ENCODE peak calls at places on chromosomes 12 and 14, in seven cellular contexts. I is amniotic stem cell; X is mucosa of descending colon; B is thoracic aorta; A is cardiac fibroblast; M is stimulated activated CD8-positive, alpha-beta memory T cell treated with anti-CD3 and anti-CD28 coated beads, Interleukin-4, amount 100 ng/mL, for 48 hours; D is SK-MEL-5. T is an unnamed sample.

GRCh38 chr14:94612580-94613554 is 676 bp downstream of the SERPINA3 start:
- DNase-seq in I (no peak), X (no peak), B (no peak), A (no peak), M (no peak), D (no peak), T (no peak)

GRCh38 chr14:101118746-101119610 is 215.5 kb upstream of the RTL1 start:
- DNase-seq in I (no peak), X (no peak), B (no peak), A (no peak), M (peak), D (no peak), T (no peak)

GRCh38 chr14:33567736-33568124 is 383.1 kb downstream of the EGLN3 start:
- DNase-seq in I (no peak), X (no peak), B (no peak), A (peak), M (no peak), D (no peak), T (no peak)

GRCh38 chr14:67285876-67286452 is 44.7 kb downstream of the PALS1 start:
- DNase-seq in I (peak), X (no peak), B (no peak), A (peak), M (no peak), D (peak), T (peak)

GRCh38 chr12:110743571-110744093 is 941 bp upstream of the PPP1CC start:
- DNase-seq in I (no peak), X (peak), B (no peak), A (peak), M (peak), D (peak), T (no peak)

GRCh38 chr12:85157023-85157626 is 121.0 kb downstream of the LRRIQ1 start:
- DNase-seq in I (no peak), X (no peak), B (no peak), A (no peak), M (no peak), D (peak), T (no peak)

GRCh38 chr12:89721291-89721987 is 12.8 kb upstream of the ATP2B1 start:
- DNase-seq in I (no peak), X (no peak), B (no peak), A (no peak), M (no peak), D (no peak), T (peak)

GRCh38 chr14:54444701-54445100 is 3.5 kb upstream of the CNIH1 start:
- DNase-seq in I (no peak), X (no peak), B (no peak), A (no peak), M (no peak), D (no peak), T (no peak)

GRCh38 chr12:76799362-76799761 is 35.4 kb downstream of the ZDHHC17 start:
- DNase-seq in I (no peak), X (no peak), B (no peak), A (no peak), M (no peak), D (no peak), T (no peak)

GRCh38 chr12:51323317-51323960 is 535 bp downstream of the BIN2 start:
- DNase-seq in I (no peak), X (no peak), B (no peak), A (no peak), M (peak), D (no peak), T (peak)

GRCh38 chr12:62660763-62661162 is 194.1 kb downstream of the MON2 start:
- DNase-seq in I (no peak), X (no peak), B (no peak), A (peak), M (no peak), D (peak), T (no peak)

GRCh38 chr12:93530358-93530757 is 42.1 kb upstream of the SOCS2 start:
- DNase-seq in I (no peak), X (no peak), B (no peak), A (peak), M (no peak), D (no peak), T (no peak)

GRCh38 chr12:101823891-101824290 is 6.9 kb downstream of the GNPTAB start:
- DNase-seq in I (no peak), X (no peak), B (no peak), A (no peak), M (peak), D (peak), T (peak)

GRCh38 chr12:5328669-5329068 is 103.2 kb upstream of the NTF3 start:
- DNase-seq in I (no peak), X (no peak), B (no peak), A (no peak), M (no peak), D (no peak), T (no peak)

GRCh38 chr12:19421503-19422282 is 17.6 kb upstream of the AEBP2 start:
- DNase-seq in I (no peak), X (no peak), B (no peak), A (no peak), M (no peak), D (no peak), T (no peak)

GRCh38 chr12:46647034-46647433 is 178.8 kb downstream of the SLC38A4 start:
- DNase-seq in I (no peak), X (no peak), B (no peak), A (no peak), M (no peak), D (no peak), T (no peak)

GRCh38 chr12:87464565-87464964 is 564.6 kb downstream of the C12orf50 start:
- DNase-seq in I (no peak), X (no peak), B (no peak), A (no peak), M (no peak), D (no peak), T (no peak)

GRCh38 chr12:85076688-85077430 is 40.7 kb downstream of the LRRIQ1 start:
- DNase-seq in I (peak), X (no peak), B (no peak), A (peak), M (no peak), D (peak), T (peak)

GRCh38 chr12:117321572-117321971 is 39.9 kb downstream of the NOS1 start:
- DNase-seq in I (no peak), X (no peak), B (no peak), A (no peak), M (no peak), D (no peak), T (no peak)

GRCh38 chr12:66804555-66804954 is 125.7 kb upstream of the GRIP1 start:
- DNase-seq in I (no peak), X (no peak), B (no peak), A (no peak), M (no peak), D (no peak), T (no peak)

GRCh38 chr14:104422301-104423223 is 157.0 kb upstream of the C14orf180 start:
- DNase-seq in I (no peak), X (no peak), B (no peak), A (no peak), M (no peak), D (no peak), T (no peak)

GRCh38 chr12:108063192-108063591 is 65.9 kb upstream of the WSCD2 start:
- DNase-seq in I (no peak), X (no peak), B (no peak), A (no peak), M (no peak), D (peak), T (no peak)

GRCh38 chr12:57887631-57888406 is 41.3 kb upstream of the CTDSP2 start:
- DNase-seq in I (no peak), X (peak), B (peak), A (peak), M (no peak), D (no peak), T (no peak)

GRCh38 chr14:23147676-23148075 is 28.6 kb upstream of the CEBPE start:
- DNase-seq in I (no peak), X (no peak), B (no peak), A (peak), M (no peak), D (no peak), T (no peak)

GRCh38 chr14:27002179-27002578 is 404.3 kb upstream of the NOVA1 start:
- DNase-seq in I (no peak), X (no peak), B (no peak), A (no peak), M (no peak), D (no peak), T (no peak)

GRCh38 chr14:30681752-30682355 is 59.7 kb downstream of the SCFD1 start:
- DNase-seq in I (no peak), X (no peak), B (no peak), A (peak), M (no peak), D (peak), T (peak)

GRCh38 chr14:50040401-50040775 is 76.0 kb downstream of the VCPKMT start:
- DNase-seq in I (no peak), X (no peak), B (no peak), A (peak), M (peak), D (peak), T (no peak)

GRCh38 chr14:80211143-80212024 is at the start of gene DIO2:
- DNase-seq in I (no peak), X (peak), B (no peak), A (peak), M (no peak), D (peak), T (no peak)

GRCh38 chr14:101972126-101972785 is 7.9 kb downstream of the DYNC1H1 start:
- DNase-seq in I (peak), X (peak), B (peak), A (peak), M (no peak), D (peak), T (no peak)

GRCh38 chr12:30582943-30583342 is 112.7 kb downstream of the IPO8 start:
- DNase-seq in I (no peak), X (no peak), B (no peak), A (peak), M (no peak), D (no peak), T (no peak)

GRCh38 chr12:89349814-89350213 is 2.5 kb downstream of the DUSP6 start:
- DNase-seq in I (no peak), X (no peak), B (no peak), A (peak), M (no peak), D (peak), T (no peak)

GRCh38 chr12:100706029-100706428 is 88.5 kb upstream of the ANO4 start:
- DNase-seq in I (peak), X (no peak), B (no peak), A (peak), M (no peak), D (no peak), T (no peak)

GRCh38 chr14:92638904-92639303 is 109.5 kb downstream of the LGMN start:
- DNase-seq in I (no peak), X (no peak), B (no peak), A (no peak), M (no peak), D (no peak), T (no peak)

GRCh38 chr14:103719766-103720165 is 4.2 kb downstream of the ZFYVE21 start:
- DNase-seq in I (no peak), X (no peak), B (no peak), A (no peak), M (no peak), D (no peak), T (no peak)

GRCh38 chr14:64788706-64789105 is 84.5 kb downstream of the PLEKHG3 start:
- DNase-seq in I (peak), X (no peak), B (no peak), A (peak), M (no peak), D (peak), T (no peak)

T was measured in GM13977.